ENCODE peak calls at places on chromosome 18, in six cellular contexts. M is H9, B is neuronal stem cell, E is IMR-90, R is mesenchymal stem cell, F is H1. K is an unnamed sample.

GRCh38 chr18:55322176-55322735 is 265.7 kb downstream of the TCF4 start:
- DNase-seq in M (peak), B (peak), E (peak), R (peak), F (no peak), K (peak)

GRCh38 chr18:11842562-11842961 is 8.7 kb upstream of the CHMP1B start:
- DNase-seq in M (no peak), B (no peak), E (no peak), R (no peak), F (no peak), K (no peak)

GRCh38 chr18:79988925-79989361 is 580 bp upstream of the TXNL4A start:
- DNase-seq in M (peak), B (no peak), E (peak), R (peak), F (no peak), K (peak)

GRCh38 chr18:14086459-14087231 is 45.6 kb downstream of the ZNF519 start:
- DNase-seq in M (peak), B (peak), E (peak), R (peak), F (peak), K (peak)

GRCh38 chr18:21443776-21444464 is 156.6 kb downstream of the ESCO1 start:
- DNase-seq in M (no peak), B (no peak), E (no peak), R (no peak), F (no peak), K (no peak)

GRCh38 chr18:28124239-28125029 is 52.5 kb downstream of the CDH2 start:
- DNase-seq in M (no peak), B (no peak), E (no peak), R (no peak), F (no peak), K (no peak)

GRCh38 chr18:66046025-66046602 is 295.3 kb downstream of the CDH7 start:
- DNase-seq in M (no peak), B (no peak), E (no peak), R (no peak), F (no peak), K (peak)

GRCh38 chr18:60259052-60259681 is 113.4 kb downstream of the MC4R start:
- DNase-seq in M (no peak), B (no peak), E (peak), R (peak), F (no peak), K (no peak)

GRCh38 chr18:76064998-76065397 is 430.0 kb downstream of the ZNF516 start:
- DNase-seq in M (peak), B (no peak), E (no peak), R (no peak), F (peak), K (peak)

GRCh38 chr18:50138181-50139064 is 56.5 kb downstream of the MYO5B start:
- DNase-seq in M (no peak), B (no peak), E (no peak), R (no peak), F (no peak), K (no peak)

GRCh38 chr18:51160646-51161045 is 36.8 kb downstream of the MEX3C start:
- DNase-seq in M (no peak), B (no peak), E (no peak), R (no peak), F (no peak), K (no peak)

GRCh38 chr18:43692291-43692690 is 415.0 kb upstream of the SYT4 start:
- DNase-seq in M (no peak), B (no peak), E (peak), R (peak), F (no peak), K (peak)

GRCh38 chr18:53380063-53380639 is 844.3 kb downstream of the MBD2 start:
- DNase-seq in M (no peak), B (peak), E (peak), R (peak), F (no peak), K (peak)

GRCh38 chr18:715626-716025 is 3.2 kb upstream of the ENOSF1 start:
- DNase-seq in M (no peak), B (no peak), E (peak), R (no peak), F (no peak), K (no peak)

GRCh38 chr18:39959839-39960238 is 1995.2 kb upstream of the PIK3C3 start:
- DNase-seq in M (no peak), B (no peak), E (no peak), R (no peak), F (no peak), K (no peak)

GRCh38 chr18:11154369-11154982 is 5.1 kb upstream of the PIEZO2 start:
- DNase-seq in M (no peak), B (peak), E (peak), R (peak), F (no peak), K (peak)

GRCh38 chr18:37400832-37401231 is 164.8 kb downstream of the CELF4 start:
- DNase-seq in M (no peak), B (no peak), E (no peak), R (no peak), F (no peak), K (no peak)

GRCh38 chr18:55054591-55054990 is 95.3 kb upstream of the CCDC68 start:
- DNase-seq in M (no peak), B (no peak), E (no peak), R (no peak), F (no peak), K (no peak)

GRCh38 chr18:27075828-27076227 is 109.3 kb downstream of the CHST9 start:
- DNase-seq in M (no peak), B (no peak), E (no peak), R (no peak), F (no peak), K (no peak)

GRCh38 chr18:33470229-33470628 is 29.7 kb upstream of the CCDC178 start:
- DNase-seq in M (no peak), B (no peak), E (no peak), R (no peak), F (no peak), K (no peak)

GRCh38 chr18:24535831-24536230 is 75.4 kb downstream of the HRH4 start:
- DNase-seq in M (no peak), B (no peak), E (no peak), R (no peak), F (no peak), K (no peak)

GRCh38 chr18:79386547-79386946 is 9.2 kb upstream of the NFATC1 start:
- DNase-seq in M (no peak), B (no peak), E (no peak), R (no peak), F (no peak), K (no peak)

GRCh38 chr18:75592527-75592926 is 165.0 kb upstream of the SMIM21 start:
- DNase-seq in M (no peak), B (no peak), E (no peak), R (no peak), F (no peak), K (peak)

GRCh38 chr18:35291166-35291565 is 1.1 kb upstream of the ZSCAN30 start:
- DNase-seq in M (no peak), B (no peak), E (no peak), R (no peak), F (no peak), K (no peak)

GRCh38 chr18:48663931-48664847 is 125.4 kb downstream of the CTIF start:
- DNase-seq in M (peak), B (peak), E (peak), R (peak), F (peak), K (peak)
- H3K18ac ChIP-seq in M (no peak), B (no peak), E (no peak), R (peak), F (no peak), K (no peak)

DNA sequence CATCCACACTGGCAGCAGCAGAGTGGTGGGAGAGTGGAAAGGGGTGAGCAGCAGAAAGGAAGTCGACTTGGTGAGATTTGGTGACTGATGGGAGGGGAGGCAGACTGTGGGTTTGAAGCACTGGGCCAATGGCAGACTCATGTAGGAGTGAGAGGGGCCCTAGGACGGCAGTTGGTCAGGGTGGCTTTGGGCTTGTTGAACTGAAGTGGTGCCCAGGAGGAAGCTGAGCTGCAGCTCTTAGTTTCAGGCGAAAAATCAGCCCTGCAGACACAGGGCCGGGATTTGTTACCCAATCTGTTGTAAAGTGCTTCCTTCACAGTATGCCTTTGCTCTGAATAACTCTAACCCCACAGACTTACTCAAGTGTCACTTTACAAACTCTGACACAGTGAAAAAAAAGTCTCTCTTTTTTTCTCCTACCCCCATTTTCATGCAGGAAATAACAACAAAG is 226.7 kb downstream of the VAPA start:
- DNase-seq in M (no peak), B (no peak), E (peak), R (peak), F (no peak), K (no peak)
- H3K18ac ChIP-seq in M (no peak), B (peak), E (peak), R (peak), F (no peak), K (no peak)

DNA sequence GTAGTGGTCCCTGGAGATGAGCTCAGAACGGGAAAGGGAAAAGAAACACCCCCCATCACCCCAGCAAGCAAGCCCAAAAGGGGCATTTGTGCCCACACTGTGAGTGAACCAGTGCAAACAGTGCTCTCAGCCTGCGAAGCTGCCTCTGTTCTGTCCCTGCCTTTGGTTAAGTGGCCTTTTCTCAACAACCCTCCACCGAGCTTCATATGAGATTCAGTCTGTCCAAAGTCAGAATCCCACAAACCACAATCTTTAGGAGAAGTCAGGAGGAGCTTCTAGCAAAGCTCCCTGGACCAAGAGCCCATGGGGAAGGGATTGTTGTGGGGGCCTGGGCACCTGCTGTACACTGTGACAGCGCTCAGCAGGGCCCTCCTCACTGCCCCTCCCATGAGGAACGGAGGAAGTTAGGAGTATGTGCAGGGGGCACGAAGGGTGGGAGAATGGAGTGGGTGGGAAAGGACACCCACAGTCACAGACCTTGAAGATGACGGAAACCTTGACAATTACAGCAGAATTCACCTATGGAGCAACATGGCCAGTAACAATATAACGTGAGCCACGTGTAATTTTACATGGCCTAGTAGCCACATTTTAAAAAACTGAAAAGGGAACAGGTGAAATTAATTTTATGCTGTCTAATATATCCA is 119.5 kb downstream of the SMAD7 start:
- DNase-seq in M (peak), B (no peak), E (no peak), R (no peak), F (no peak), K (no peak)
- H3K18ac ChIP-seq in M (no peak), B (peak), E (no peak), R (peak), F (no peak), K (no peak)

GRCh38 chr18:48896875-48897511 is 53.8 kb downstream of the SMAD7 start:
- DNase-seq in M (peak), B (no peak), E (peak), R (peak), F (no peak), K (peak)
- H3K18ac ChIP-seq in M (no peak), B (peak), E (no peak), R (peak), F (peak), K (no peak)

GRCh38 chr18:61892683-61893303 is at the start of gene RNF152:
- DNase-seq in M (peak), B (peak), E (peak), R (peak), F (no peak), K (peak)
- H3K18ac ChIP-seq in M (no peak), B (peak), E (peak), R (peak), F (peak), K (peak)

DNA sequence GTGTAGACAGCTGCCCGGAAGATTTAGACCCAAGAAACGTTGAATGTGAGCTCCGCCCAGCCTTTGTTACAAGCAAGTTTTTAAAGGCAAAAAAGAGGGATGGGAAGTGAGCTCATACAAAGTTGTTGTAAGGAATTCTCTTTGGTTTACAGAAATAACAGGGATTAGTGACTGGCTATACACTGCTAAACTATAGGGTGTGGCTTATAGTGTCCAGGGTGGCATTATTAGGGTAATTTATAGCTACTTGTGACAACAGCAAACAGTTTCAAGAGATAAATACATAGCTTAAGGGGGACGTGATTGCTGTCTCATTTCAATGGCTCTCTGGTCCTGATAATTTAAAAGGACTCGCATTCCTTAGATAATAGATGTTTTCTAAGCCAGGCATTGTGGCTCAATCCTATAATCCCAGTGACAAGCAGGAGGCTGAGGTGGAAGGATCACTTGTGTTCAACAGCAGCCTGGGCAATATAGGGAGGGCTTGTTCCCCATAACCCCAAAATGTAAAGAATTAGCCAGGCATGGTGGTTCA is 66.5 kb upstream of the TGIF1 start:
- DNase-seq in M (no peak), B (peak), E (no peak), R (peak), F (no peak), K (peak)
- H3K18ac ChIP-seq in M (no peak), B (no peak), E (no peak), R (no peak), F (peak), K (peak)

GRCh38 chr18:3652380-3653262 is 202.6 kb downstream of the TGIF1 start:
- DNase-seq in M (peak), B (no peak), E (peak), R (peak), F (peak), K (peak)
- H3K18ac ChIP-seq in M (no peak), B (no peak), E (peak), R (peak), F (no peak), K (peak)

DNA sequence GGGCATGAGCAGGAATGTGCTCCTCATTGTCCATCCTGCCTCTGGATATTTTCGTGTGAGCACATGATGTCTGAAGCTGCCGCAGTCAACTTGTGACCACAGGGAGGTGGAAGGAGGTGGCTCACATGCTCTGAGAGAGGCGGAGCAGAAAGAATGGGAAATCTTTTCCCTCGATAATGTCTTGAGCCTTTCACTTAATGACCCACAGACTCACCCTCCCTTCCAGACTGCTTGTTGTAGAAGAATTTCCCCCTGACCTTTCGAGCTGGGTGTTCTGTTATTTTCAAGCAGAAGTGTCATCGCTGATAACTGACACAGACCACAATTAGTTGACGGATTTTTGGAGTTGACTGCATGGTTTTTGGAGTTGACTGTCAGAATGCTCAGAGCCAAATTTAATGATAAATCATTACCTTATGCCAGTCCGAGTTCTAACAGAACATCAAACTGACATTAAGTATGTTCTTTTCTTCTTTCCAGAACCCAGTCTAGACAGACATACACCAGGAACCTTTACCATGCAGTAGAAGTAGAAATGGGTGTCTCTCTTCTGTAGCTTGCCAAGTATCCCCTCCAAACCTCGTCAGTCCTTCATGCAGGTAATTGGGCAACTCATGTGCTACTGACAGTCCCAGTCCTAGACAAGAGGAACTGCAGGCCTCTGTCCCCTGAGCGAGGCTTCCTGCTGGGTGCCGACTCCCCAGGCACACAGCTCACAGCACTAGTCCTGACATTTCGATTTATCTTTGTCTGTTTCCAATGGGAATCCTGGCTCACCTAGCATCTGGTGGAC is 29.4 kb upstream of the RTTN start:
- DNase-seq in M (no peak), B (no peak), E (peak), R (peak), F (no peak), K (peak)
- H3K18ac ChIP-seq in M (no peak), B (peak), E (no peak), R (no peak), F (no peak), K (no peak)

GRCh38 chr18:46040747-46041104 is 31.3 kb downstream of the PSTPIP2 start:
- DNase-seq in M (no peak), B (no peak), E (no peak), R (no peak), F (no peak), K (no peak)
- H3K18ac ChIP-seq in M (no peak), B (no peak), E (no peak), R (no peak), F (no peak), K (peak)

K was measured in mesendoderm.